ENCODE peak calls at places on chromosomes 7 and 10, in six cellular contexts. T is PC-9, F is PC-3, R is mammary epithelial cell, Z is heart right ventricle, W is H9. G is an unnamed sample.
A peak's percentile ranks its signal among the peaks of the same experiment; 100 is the strongest.

GRCh38 chr7:66355762-66356161 is 150.6 kb downstream of the TPST1 start:
- DNase-seq in Z (no peak), F (no peak), W (no peak), T (peak; percentile 44), R (peak; percentile 77), G (no peak)

GRCh38 chr7:101112233-101112632 is 14.7 kb upstream of the SERPINE1 start:
- DNase-seq in W (no peak), Z (peak; percentile 85), R (no peak), T (no peak), F (no peak), G (no peak)

GRCh38 chr7:73703225-73703624 is 16.2 kb downstream of the STX1A start:
- DNase-seq in Z (no peak), T (no peak), W (no peak), R (no peak), F (no peak), G (no peak)

GRCh38 chr10:45000138-45000763 is 472 bp upstream of the ZNF22 start:
- DNase-seq in W (no peak), T (no peak), R (no peak), F (peak; percentile 6), Z (peak; percentile 84), G (peak; percentile 80)

GRCh38 chr7:92588561-92588960 is 1.6 kb downstream of the FAM133B start:
- DNase-seq in T (no peak), W (no peak), Z (no peak), R (peak; percentile 57), F (no peak), G (no peak)

GRCh38 chr7:2802082-2802481 is 42.0 kb downstream of the GNA12 start:
- DNase-seq in Z (no peak), F (peak; percentile 59), R (no peak), T (no peak), W (no peak), G (no peak)

GRCh38 chr7:100397336-100398081 is 24.2 kb downstream of the PILRA start:
- DNase-seq in F (no peak), T (no peak), Z (no peak), W (peak; percentile 49), R (no peak), G (no peak)

GRCh38 chr7:151876112-151876898 is 610 bp downstream of the PRKAG2 start:
- DNase-seq in W (peak; percentile 77), R (peak; percentile 28), T (peak; percentile 61), F (peak; percentile 24), Z (peak; percentile 86), G (peak; percentile 91)

GRCh38 chr10:128463991-128464755 is 337.9 kb upstream of the MKI67 start:
- DNase-seq in T (no peak), R (peak; percentile 67), Z (no peak), W (peak; percentile 35), F (no peak), G (no peak)

GRCh38 chr10:70566515-70567290 is 35.8 kb downstream of the PRF1 start:
- DNase-seq in Z (no peak), R (no peak), T (no peak), W (no peak), F (no peak), G (no peak)

GRCh38 chr10:11831520-11831951 is 8.4 kb downstream of the PROSER2 start:
- DNase-seq in T (no peak), F (no peak), R (no peak), W (no peak), Z (no peak), G (no peak)

GRCh38 chr7:44308741-44309270 is 16.6 kb downstream of the CAMK2B start:
- DNase-seq in W (no peak), Z (no peak), T (no peak), R (no peak), F (no peak), G (no peak)

GRCh38 chr10:89837173-89838001 is 136.0 kb downstream of the KIF20B start:
- DNase-seq in Z (peak; percentile 27), F (peak; percentile 1), T (peak; percentile 11), R (no peak), W (no peak), G (peak; percentile 71)

GRCh38 chr10:3099291-3100092 is 32.1 kb downstream of the PFKP start:
- DNase-seq in Z (no peak), F (no peak), W (no peak), R (peak; percentile 81), T (no peak), G (no peak)

GRCh38 chr10:121530481-121531075 is 67.7 kb downstream of the FGFR2 start:
- DNase-seq in F (no peak), W (no peak), Z (no peak), R (no peak), T (no peak), G (no peak)

GRCh38 chr10:117399341-117400196 is 24.3 kb upstream of the PDZD8 start:
- DNase-seq in Z (no peak), F (peak; percentile 55), W (no peak), T (no peak), R (peak; percentile 70), G (no peak)

DNA sequence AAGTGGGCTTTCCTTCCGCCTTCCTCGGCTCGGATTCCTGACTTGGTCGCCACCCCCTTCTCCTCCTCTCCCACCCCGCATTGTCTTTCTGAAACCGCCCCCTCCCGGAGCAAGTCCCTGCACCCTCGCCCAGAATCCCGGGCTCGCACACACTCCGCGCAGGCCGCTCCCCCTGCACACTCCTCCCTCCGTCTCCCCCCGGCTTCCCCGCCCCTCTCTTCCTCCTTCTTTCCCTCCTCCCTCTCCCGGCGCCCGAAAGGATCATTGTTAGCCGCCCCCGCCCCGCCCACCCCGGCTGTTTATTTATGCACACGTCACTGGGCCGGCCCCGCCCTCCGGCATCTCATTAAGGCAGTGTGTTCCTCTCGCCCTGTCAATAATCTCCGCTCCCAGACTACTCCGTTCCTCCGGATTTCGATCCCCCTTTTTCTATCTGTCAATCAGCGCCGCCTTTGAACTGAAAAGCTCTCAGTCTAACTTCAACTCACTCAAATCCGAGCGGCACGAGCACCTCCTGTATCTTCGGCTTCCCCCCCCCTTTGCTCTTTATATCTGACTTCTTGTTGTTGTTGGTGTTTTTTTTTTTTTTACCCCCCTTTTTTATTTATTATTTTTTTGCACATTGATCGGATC is at the start of gene TCF7L2:
- DNase-seq in T (peak; percentile 90), F (peak; percentile 93), Z (peak; percentile 94), W (peak; percentile 99), R (peak; percentile 96), G (peak; percentile 96)
- H3K27ac ChIP-seq in T (peak within 1 kb of the TSS; percentile 69), F (peak within 1 kb of the TSS; percentile 72), Z (peak within 1 kb of the TSS; percentile 91), W (peak within 1 kb of the TSS; percentile 57), R (peak within 1 kb of the TSS; percentile 89), G (peak within 1 kb of the TSS; percentile 89)

GRCh38 chr7:47479821-47480575 is 101.9 kb downstream of the TNS3 start:
- DNase-seq in W (peak; percentile 26), T (no peak), F (no peak), Z (no peak), R (no peak), G (no peak)

GRCh38 chr7:47477191-47478016 is 104.5 kb downstream of the TNS3 start:
- DNase-seq in T (no peak), Z (no peak), W (no peak), F (no peak), R (no peak), G (no peak)

GRCh38 chr7:47480576-47481538 is 101.1 kb downstream of the TNS3 start:
- DNase-seq in R (no peak), F (no peak), T (no peak), W (peak; percentile 52), Z (no peak), G (no peak)

GRCh38 chr7:47478017-47478344 is 103.9 kb downstream of the TNS3 start:
- DNase-seq in T (no peak), W (no peak), Z (no peak), F (no peak), R (no peak), G (no peak)

GRCh38 chr7:47478926-47479791 is 102.8 kb downstream of the TNS3 start:
- DNase-seq in F (no peak), R (no peak), W (peak; percentile 33), T (no peak), Z (no peak), G (no peak)
- H3K27ac ChIP-seq in F (no peak overlapping the region), R (no peak overlapping the region), W (no peak overlapping the region), T (no peak overlapping the region), Z (peak overlapping the region; percentile 35), G (peak overlapping the region; percentile 68)

GRCh38 chr7:55071411-55072188 is 52.8 kb downstream of the EGFR start:
- DNase-seq in F (no peak), R (no peak), W (no peak), Z (no peak), T (no peak), G (no peak)

GRCh38 chr7:55073051-55073511 is 54.3 kb downstream of the EGFR start:
- DNase-seq in W (no peak), Z (no peak), T (no peak), R (peak; percentile 44), F (peak; percentile 32), G (no peak)

GRCh38 chr7:55074008-55074499 is 55.2 kb downstream of the EGFR start:
- DNase-seq in Z (peak; percentile 38), F (peak; percentile 98), R (peak; percentile 89), T (peak; percentile 94), W (peak; percentile 34), G (peak; percentile 21)

GRCh38 chr7:55070839-55071238 is 52.0 kb downstream of the EGFR start:
- DNase-seq in T (no peak), Z (no peak), F (no peak), R (no peak), W (no peak), G (no peak)

DNA sequence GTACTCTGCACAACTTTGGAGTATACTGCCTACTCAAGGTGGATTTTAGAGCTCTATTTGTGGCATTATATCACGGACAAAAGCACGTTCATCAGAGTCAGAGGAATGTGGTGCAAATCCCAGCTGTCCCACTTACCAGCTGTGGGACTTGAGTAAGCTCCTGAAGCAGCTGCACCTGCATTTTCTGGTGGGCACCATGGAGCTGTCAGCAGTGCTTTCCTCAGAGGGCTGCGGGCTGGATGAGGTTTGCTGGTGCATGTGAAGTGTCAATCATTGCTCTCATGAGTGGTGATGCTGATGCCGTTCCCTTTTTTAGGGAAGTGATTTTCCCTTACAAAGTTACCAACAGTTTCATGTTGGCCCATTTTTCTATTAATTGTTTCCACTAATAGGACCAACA is 53.4 kb downstream of the EGFR start:
- DNase-seq in F (no peak), Z (no peak), T (no peak), W (no peak), R (no peak), G (no peak)
- H3K27ac ChIP-seq in F (peak overlapping the region; percentile 97), Z (no peak overlapping the region), T (peak overlapping the region; percentile 86), W (no peak overlapping the region), R (peak overlapping the region; percentile 97), G (no peak overlapping the region)

DNA sequence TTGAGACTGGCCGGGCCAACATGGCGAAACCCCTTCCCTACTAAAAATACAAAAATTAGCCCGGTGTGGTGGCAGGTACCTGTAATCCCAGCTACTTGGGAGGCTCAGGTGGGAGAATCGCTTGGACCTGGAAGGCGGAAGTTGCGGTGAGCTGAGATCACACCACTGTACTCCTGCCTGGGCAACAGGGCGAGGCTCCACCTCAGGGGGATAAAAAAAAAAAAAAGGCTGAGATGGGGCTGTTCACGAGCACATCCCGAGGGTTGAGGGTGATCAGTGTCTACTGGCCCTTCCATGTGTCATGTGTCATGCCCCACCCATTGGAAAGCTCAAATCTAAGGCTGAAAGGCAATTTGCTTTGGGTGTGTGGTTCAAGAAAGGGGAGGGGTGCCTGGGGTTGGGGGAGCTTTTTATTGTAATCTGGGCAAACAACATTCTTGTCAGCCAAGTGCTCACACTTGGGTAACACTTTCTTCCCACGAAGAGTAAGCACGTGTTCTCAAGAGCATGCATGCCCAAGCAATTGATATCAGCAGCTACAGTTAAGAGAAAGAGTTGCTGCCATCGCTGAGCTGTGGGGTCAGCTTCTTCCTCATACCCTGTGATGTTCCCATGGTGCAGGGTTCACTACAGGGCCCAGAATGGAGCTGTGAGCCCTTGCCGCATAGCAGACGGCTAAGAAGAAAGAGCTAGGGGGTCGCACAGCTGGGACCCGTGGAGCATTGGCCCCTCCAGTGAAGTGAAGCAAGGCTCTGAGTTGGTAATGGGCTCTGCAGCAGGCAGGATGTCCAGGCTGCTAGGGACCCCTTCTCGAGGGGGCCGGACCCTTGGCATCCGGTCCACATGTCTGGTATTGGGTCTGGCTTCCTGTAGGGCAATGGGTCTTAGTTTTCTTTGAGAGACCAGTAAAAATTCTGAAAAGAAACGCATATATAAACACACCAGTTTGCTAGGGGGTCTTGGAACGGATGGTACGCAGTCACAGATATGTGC is 9.9 kb upstream of the ACSL5 start:
- DNase-seq in Z (no peak), F (no peak), T (no peak), W (no peak), R (no peak), G (peak; percentile 71)
- H3K27ac ChIP-seq in Z (peak overlapping the region; percentile 73), F (no peak overlapping the region), T (no peak overlapping the region), W (no peak overlapping the region), R (no peak overlapping the region), G (no peak overlapping the region)

G was measured in Peyer's patch.